ENCODE peak calls at places on chromosomes 2 and 18, in seven cellular contexts. One of them, this sample, is unnamed.

GRCh38 chr2:222865301-222865700 is 4.5 kb downstream of the ACSL3 start:
- DNase-seq in A549: no peak
- DNase-seq in K562: no peak
- DNase-seq in GM12878: no peak
- DNase-seq in HCT116: no peak
- DNase-seq in HepG2: peak; percentile 71
- DNase-seq in H1: no peak
- DNase-seq in this sample: no peak

GRCh38 chr2:98702127-98702802 is 28.7 kb downstream of the MGAT4A start:
- DNase-seq in A549: no peak
- DNase-seq in K562: no peak
- DNase-seq in GM12878: no peak
- DNase-seq in HCT116: no peak
- DNase-seq in HepG2: peak; percentile 91
- DNase-seq in H1: no peak
- DNase-seq in this sample: no peak

GRCh38 chr2:37582911-37583310 is 88.5 kb downstream of the CDC42EP3 start:
- DNase-seq in A549: no peak
- DNase-seq in K562: no peak
- DNase-seq in GM12878: no peak
- DNase-seq in HCT116: no peak
- DNase-seq in HepG2: no peak
- DNase-seq in H1: no peak
- DNase-seq in this sample: no peak

GRCh38 chr2:96760986-96761832 is 507 bp downstream of the CNNM4 start:
- DNase-seq in A549: no peak
- DNase-seq in K562: peak; percentile 37
- DNase-seq in GM12878: no peak
- DNase-seq in HCT116: no peak
- DNase-seq in HepG2: peak; percentile 33
- DNase-seq in H1: no peak
- DNase-seq in this sample: no peak

GRCh38 chr18:44729631-44730101 is 49.0 kb downstream of the SETBP1 start:
- DNase-seq in A549: no peak
- DNase-seq in K562: peak; percentile 35
- DNase-seq in GM12878: no peak
- DNase-seq in HCT116: no peak
- DNase-seq in HepG2: no peak
- DNase-seq in H1: no peak
- DNase-seq in this sample: peak; percentile 79

GRCh38 chr2:230230087-230230486 is 4.6 kb downstream of the SP140 start:
- DNase-seq in A549: no peak
- DNase-seq in K562: no peak
- DNase-seq in GM12878: no peak
- DNase-seq in HCT116: no peak
- DNase-seq in HepG2: peak; percentile 29
- DNase-seq in H1: no peak
- DNase-seq in this sample: peak; percentile 90

GRCh38 chr2:38981061-38981669 is 91.5 kb downstream of the ARHGEF33 start:
- DNase-seq in A549: no peak
- DNase-seq in K562: no peak
- DNase-seq in GM12878: no peak
- DNase-seq in HCT116: no peak
- DNase-seq in HepG2: peak; percentile 42
- DNase-seq in H1: no peak
- DNase-seq in this sample: no peak

GRCh38 chr18:7766383-7766782 is 199.3 kb downstream of the PTPRM start:
- DNase-seq in A549: no peak
- DNase-seq in K562: no peak
- DNase-seq in GM12878: no peak
- DNase-seq in HCT116: no peak
- DNase-seq in HepG2: no peak
- DNase-seq in H1: no peak
- DNase-seq in this sample: no peak

GRCh38 chr2:26550276-26551015 is 72.5 kb upstream of the OTOF start:
- DNase-seq in A549: no peak
- DNase-seq in K562: no peak
- DNase-seq in GM12878: no peak
- DNase-seq in HCT116: no peak
- DNase-seq in HepG2: no peak
- DNase-seq in H1: no peak
- DNase-seq in this sample: no peak

GRCh38 chr2:203650860-203651613 is 55.4 kb upstream of the CD28 start:
- DNase-seq in A549: peak; percentile 31
- DNase-seq in K562: peak; percentile 8
- DNase-seq in GM12878: no peak
- DNase-seq in HCT116: peak; percentile 37
- DNase-seq in HepG2: peak; percentile 98
- DNase-seq in H1: no peak
- DNase-seq in this sample: peak; percentile 54

GRCh38 chr18:73043231-73044000 is 175.6 kb upstream of the NETO1 start:
- DNase-seq in A549: no peak
- DNase-seq in K562: no peak
- DNase-seq in GM12878: no peak
- DNase-seq in HCT116: no peak
- DNase-seq in HepG2: no peak
- DNase-seq in H1: no peak
- DNase-seq in this sample: no peak

GRCh38 chr18:2331496-2331895 is 239.8 kb downstream of the METTL4 start:
- DNase-seq in A549: no peak
- DNase-seq in K562: no peak
- DNase-seq in GM12878: no peak
- DNase-seq in HCT116: no peak
- DNase-seq in HepG2: no peak
- DNase-seq in H1: no peak
- DNase-seq in this sample: no peak

GRCh38 chr18:22734812-22735627 is 198.1 kb upstream of the RBBP8 start:
- DNase-seq in A549: no peak
- DNase-seq in K562: no peak
- DNase-seq in GM12878: no peak
- DNase-seq in HCT116: no peak
- DNase-seq in HepG2: no peak
- DNase-seq in H1: no peak
- DNase-seq in this sample: peak; percentile 63

GRCh38 chr2:23541453-23542334 is 156.7 kb downstream of the KLHL29 start:
- DNase-seq in A549: no peak
- DNase-seq in K562: no peak
- DNase-seq in GM12878: no peak
- DNase-seq in HCT116: no peak
- DNase-seq in HepG2: no peak
- DNase-seq in H1: no peak
- DNase-seq in this sample: no peak

GRCh38 chr2:20067992-20068727 is 16.7 kb upstream of the LAPTM4A start:
- DNase-seq in A549: no peak
- DNase-seq in K562: no peak
- DNase-seq in GM12878: no peak
- DNase-seq in HCT116: no peak
- DNase-seq in HepG2: no peak
- DNase-seq in H1: no peak
- DNase-seq in this sample: peak; percentile 96

GRCh38 chr2:84653302-84653701 is 137.0 kb downstream of the DNAH6 start:
- DNase-seq in A549: no peak
- DNase-seq in K562: no peak
- DNase-seq in GM12878: no peak
- DNase-seq in HCT116: no peak
- DNase-seq in HepG2: no peak
- DNase-seq in H1: no peak
- DNase-seq in this sample: peak; percentile 7

GRCh38 chr2:112985090-112985489 is 7.3 kb downstream of the IL36G start:
- DNase-seq in A549: no peak
- DNase-seq in K562: no peak
- DNase-seq in GM12878: no peak
- DNase-seq in HCT116: no peak
- DNase-seq in HepG2: no peak
- DNase-seq in H1: no peak
- DNase-seq in this sample: no peak

DNA sequence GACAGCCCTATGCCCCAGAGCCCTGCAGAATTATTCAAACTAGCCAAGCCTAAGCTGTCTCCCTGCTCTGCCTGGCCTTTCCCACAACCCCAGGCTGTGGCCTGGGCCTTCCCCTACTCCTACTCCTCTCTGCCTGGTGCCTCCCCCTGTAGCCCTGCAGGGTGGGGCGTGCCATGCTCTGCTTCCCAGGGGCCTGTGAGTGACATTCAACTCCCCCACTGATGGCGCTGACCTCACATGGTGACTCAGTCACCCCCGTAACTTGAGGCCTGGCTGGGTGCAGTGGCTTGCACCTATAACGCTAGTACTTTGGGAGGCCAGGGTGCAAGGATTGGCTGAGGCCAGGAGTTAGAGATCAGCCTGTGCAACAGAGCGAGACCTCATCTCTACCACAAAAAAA is 60.6 kb downstream of the KIF1A start:
- DNase-seq in A549: no peak
- DNase-seq in K562: no peak
- DNase-seq in GM12878: peak; percentile 13
- DNase-seq in HCT116: peak; percentile 10
- DNase-seq in HepG2: no peak
- DNase-seq in H1: no peak
- DNase-seq in this sample: no peak
- TF ChIP-seq CEBPB in A549: no peak
- TF ChIP-seq CEBPB in K562: no peak
- TF ChIP-seq CEBPB in GM12878: no peak
- TF ChIP-seq CEBPB in HCT116: no peak
- TF ChIP-seq CEBPB in HepG2: no peak
- TF ChIP-seq CEBPB in H1: no peak
- TF ChIP-seq CEBPB in this sample: no peak

DNA sequence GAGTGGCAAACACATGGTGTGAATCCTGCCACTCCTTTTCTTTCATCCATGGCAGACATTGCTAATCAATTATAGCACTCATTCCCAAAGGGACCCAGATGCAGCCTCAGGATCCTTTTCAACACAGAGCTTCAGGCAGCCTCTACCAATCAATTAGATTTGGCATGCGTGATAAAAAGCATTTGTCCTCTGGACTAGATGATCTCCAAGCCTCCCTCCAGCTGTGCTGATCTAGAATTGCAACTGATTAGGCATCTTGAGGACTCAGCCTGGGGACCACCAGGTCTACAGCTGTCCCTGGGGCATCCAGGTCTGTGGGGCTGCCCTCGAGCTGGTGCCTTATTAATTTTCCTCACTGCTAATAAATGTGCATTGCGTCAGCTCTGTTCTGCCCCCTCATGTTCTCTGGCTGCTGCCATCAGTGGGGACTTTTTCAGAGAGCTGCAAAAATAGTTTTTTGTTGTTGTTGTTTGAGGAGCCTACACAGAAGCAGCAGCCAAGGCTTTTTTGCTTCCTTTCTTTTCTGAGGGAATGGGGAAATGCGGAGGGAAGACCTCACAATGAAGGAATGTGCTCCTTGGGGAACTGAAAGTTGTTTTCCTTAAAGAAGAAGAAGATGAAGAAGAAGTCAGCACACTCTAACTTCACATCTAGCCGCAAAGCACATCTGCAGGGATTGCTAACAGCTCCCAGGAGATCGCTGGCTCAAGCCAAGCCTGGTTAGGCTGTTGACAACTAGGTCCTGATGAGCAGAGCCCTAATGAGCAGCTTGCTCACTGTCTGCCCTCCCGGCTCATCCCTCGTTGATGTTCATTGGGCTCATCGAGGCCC is 8.8 kb upstream of the ATOH8 start:
- DNase-seq in A549: no peak
- DNase-seq in K562: no peak
- DNase-seq in GM12878: no peak
- DNase-seq in HCT116: no peak
- DNase-seq in HepG2: no peak
- DNase-seq in H1: no peak
- DNase-seq in this sample: peak; percentile 70
- TF ChIP-seq CEBPB in A549: no peak
- TF ChIP-seq CEBPB in K562: no peak
- TF ChIP-seq CEBPB in GM12878: no peak
- TF ChIP-seq CEBPB in HCT116: no peak
- TF ChIP-seq CEBPB in HepG2: no peak
- TF ChIP-seq CEBPB in H1: no peak
- TF ChIP-seq CEBPB in this sample: peak; percentile 50

DNA sequence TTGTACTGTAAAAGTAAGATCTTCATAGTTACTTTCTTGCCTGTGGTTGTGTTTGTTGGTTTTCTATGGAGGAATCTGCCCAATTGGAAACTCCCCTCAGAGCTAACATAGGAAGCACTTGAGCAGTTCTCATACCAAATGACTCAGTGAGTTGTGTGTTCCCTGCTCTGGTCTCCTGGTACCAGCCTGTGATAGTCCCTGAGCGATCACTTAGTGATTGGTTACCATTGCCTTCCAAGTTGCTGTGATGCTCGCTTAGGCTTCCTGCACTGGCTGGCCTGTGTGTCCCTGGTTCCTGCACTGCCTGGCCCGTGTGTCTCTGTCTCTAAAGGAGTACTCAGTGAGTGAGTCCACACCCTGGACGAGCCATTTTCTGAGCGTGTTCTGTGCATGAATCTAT is 133.0 kb downstream of the MAP4K4 start:
- DNase-seq in A549: no peak
- DNase-seq in K562: no peak
- DNase-seq in GM12878: no peak
- DNase-seq in HCT116: no peak
- DNase-seq in HepG2: no peak
- DNase-seq in H1: no peak
- DNase-seq in this sample: peak; percentile 91
- TF ChIP-seq CEBPB in A549: no peak
- TF ChIP-seq CEBPB in K562: no peak
- TF ChIP-seq CEBPB in GM12878: no peak
- TF ChIP-seq CEBPB in HCT116: no peak
- TF ChIP-seq CEBPB in HepG2: no peak
- TF ChIP-seq CEBPB in H1: no peak
- TF ChIP-seq CEBPB in this sample: no peak

GRCh38 chr2:29837925-29838324 is 83.5 kb downstream of the ALK start:
- DNase-seq in A549: no peak
- DNase-seq in K562: no peak
- DNase-seq in GM12878: no peak
- DNase-seq in HCT116: no peak
- DNase-seq in HepG2: no peak
- DNase-seq in H1: no peak
- DNase-seq in this sample: no peak

GRCh38 chr2:29844713-29845320 is 76.6 kb downstream of the ALK start:
- DNase-seq in A549: no peak
- DNase-seq in K562: no peak
- DNase-seq in GM12878: no peak
- DNase-seq in HCT116: no peak
- DNase-seq in HepG2: no peak
- DNase-seq in H1: no peak
- DNase-seq in this sample: no peak

GRCh38 chr2:29839306-29839705 is 82.1 kb downstream of the ALK start:
- DNase-seq in A549: no peak
- DNase-seq in K562: no peak
- DNase-seq in GM12878: no peak
- DNase-seq in HCT116: no peak
- DNase-seq in HepG2: no peak
- DNase-seq in H1: no peak
- DNase-seq in this sample: no peak

DNA sequence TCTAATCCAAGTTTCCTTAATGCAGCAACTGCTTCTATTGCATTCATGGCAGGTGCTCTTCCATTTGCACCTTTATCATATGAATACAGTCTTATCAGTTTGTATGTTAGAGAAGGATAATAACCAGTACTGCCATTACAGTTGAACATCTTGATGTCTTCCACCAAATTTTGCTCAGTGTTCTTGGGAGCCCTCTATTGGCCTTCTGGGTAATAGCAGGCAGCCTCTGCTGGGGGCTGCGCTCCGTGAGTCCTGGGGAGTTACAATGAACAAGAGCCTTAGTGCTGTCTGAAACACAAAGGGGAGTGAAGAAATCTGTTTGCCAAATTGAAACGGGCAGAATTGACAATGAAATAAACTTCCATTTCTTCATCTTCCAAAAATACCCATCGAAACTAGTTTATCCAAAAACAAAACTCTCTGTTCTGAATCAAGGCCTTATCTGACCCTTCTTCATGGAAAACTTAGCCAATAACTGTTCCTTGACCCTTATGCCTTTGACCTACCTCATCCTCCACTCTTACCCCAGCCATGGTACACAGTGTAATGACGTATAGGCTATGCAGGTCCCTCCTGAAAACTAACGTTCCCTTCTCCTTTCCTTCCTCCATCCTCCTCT is 79.9 kb downstream of the ALK start:
- DNase-seq in A549: peak; percentile 35
- DNase-seq in K562: peak; percentile 55
- DNase-seq in GM12878: peak; percentile 7
- DNase-seq in HCT116: peak; percentile 3
- DNase-seq in HepG2: peak; percentile 30
- DNase-seq in H1: peak; percentile 59
- DNase-seq in this sample: peak; percentile 22
- TF ChIP-seq CEBPB in A549: no peak
- TF ChIP-seq CEBPB in K562: no peak
- TF ChIP-seq CEBPB in GM12878: no peak
- TF ChIP-seq CEBPB in HCT116: no peak
- TF ChIP-seq CEBPB in HepG2: no peak
- TF ChIP-seq CEBPB in H1: no peak
- TF ChIP-seq CEBPB in this sample: no peak